ENCODE peak calls at places on chromosomes 1 and 21, in five cellular contexts. One of them, this sample, is unnamed.

GRCh38 chr1:25657786-25658760 is 41.5 kb downstream of the MAN1C1 start:
- DNase-seq in AG04450: no peak
- DNase-seq in stimulated activated naive CD8-positive, alpha-beta T cell treated with anti-CD3 and anti-CD28 coated beads, Interleukin-15, Interleukin-2, amounts not matched to agents 100 U/mL and 50 U/mL, for 24 hours: no peak
- DNase-seq in omental fat pad: no peak
- DNase-seq in stimulated activated CD8-positive, alpha-beta memory T cell treated with anti-CD3 and anti-CD28 coated beads, Interleukin-4, amount 100 ng/mL, for 1 hour: no peak
- DNase-seq in this sample: no peak

GRCh38 chr1:95086949-95087533 is 14.3 kb upstream of the ALG14 start:
- DNase-seq in AG04450: peak
- DNase-seq in stimulated activated naive CD8-positive, alpha-beta T cell treated with anti-CD3 and anti-CD28 coated beads, Interleukin-15, Interleukin-2, amounts not matched to agents 100 U/mL and 50 U/mL, for 24 hours: no peak
- DNase-seq in omental fat pad: no peak
- DNase-seq in stimulated activated CD8-positive, alpha-beta memory T cell treated with anti-CD3 and anti-CD28 coated beads, Interleukin-4, amount 100 ng/mL, for 1 hour: no peak
- DNase-seq in this sample: no peak

GRCh38 chr1:76782777-76783176 is 84.5 kb upstream of the ST6GALNAC5 start:
- DNase-seq in AG04450: no peak
- DNase-seq in stimulated activated naive CD8-positive, alpha-beta T cell treated with anti-CD3 and anti-CD28 coated beads, Interleukin-15, Interleukin-2, amounts not matched to agents 100 U/mL and 50 U/mL, for 24 hours: no peak
- DNase-seq in omental fat pad: no peak
- DNase-seq in stimulated activated CD8-positive, alpha-beta memory T cell treated with anti-CD3 and anti-CD28 coated beads, Interleukin-4, amount 100 ng/mL, for 1 hour: no peak
- DNase-seq in this sample: no peak

GRCh38 chr1:168223681-168224515 is 1.9 kb upstream of the SFT2D2 start:
- DNase-seq in AG04450: no peak
- DNase-seq in stimulated activated naive CD8-positive, alpha-beta T cell treated with anti-CD3 and anti-CD28 coated beads, Interleukin-15, Interleukin-2, amounts not matched to agents 100 U/mL and 50 U/mL, for 24 hours: no peak
- DNase-seq in omental fat pad: no peak
- DNase-seq in stimulated activated CD8-positive, alpha-beta memory T cell treated with anti-CD3 and anti-CD28 coated beads, Interleukin-4, amount 100 ng/mL, for 1 hour: no peak
- DNase-seq in this sample: peak

GRCh38 chr1:198741744-198742143 is 102.9 kb downstream of the PTPRC start:
- DNase-seq in AG04450: peak
- DNase-seq in stimulated activated naive CD8-positive, alpha-beta T cell treated with anti-CD3 and anti-CD28 coated beads, Interleukin-15, Interleukin-2, amounts not matched to agents 100 U/mL and 50 U/mL, for 24 hours: no peak
- DNase-seq in omental fat pad: no peak
- DNase-seq in stimulated activated CD8-positive, alpha-beta memory T cell treated with anti-CD3 and anti-CD28 coated beads, Interleukin-4, amount 100 ng/mL, for 1 hour: no peak
- DNase-seq in this sample: no peak

GRCh38 chr1:1626207-1627141 is 5.5 kb upstream of the MMP23B start:
- DNase-seq in AG04450: no peak
- DNase-seq in stimulated activated naive CD8-positive, alpha-beta T cell treated with anti-CD3 and anti-CD28 coated beads, Interleukin-15, Interleukin-2, amounts not matched to agents 100 U/mL and 50 U/mL, for 24 hours: no peak
- DNase-seq in omental fat pad: no peak
- DNase-seq in stimulated activated CD8-positive, alpha-beta memory T cell treated with anti-CD3 and anti-CD28 coated beads, Interleukin-4, amount 100 ng/mL, for 1 hour: no peak
- DNase-seq in this sample: no peak

GRCh38 chr1:167629681-167630567 is at the start of gene RCSD1:
- DNase-seq in AG04450: no peak
- DNase-seq in stimulated activated naive CD8-positive, alpha-beta T cell treated with anti-CD3 and anti-CD28 coated beads, Interleukin-15, Interleukin-2, amounts not matched to agents 100 U/mL and 50 U/mL, for 24 hours: peak
- DNase-seq in omental fat pad: no peak
- DNase-seq in stimulated activated CD8-positive, alpha-beta memory T cell treated with anti-CD3 and anti-CD28 coated beads, Interleukin-4, amount 100 ng/mL, for 1 hour: no peak
- DNase-seq in this sample: no peak

GRCh38 chr1:201267481-201268229 is 15.7 kb upstream of the PKP1 start:
- DNase-seq in AG04450: no peak
- DNase-seq in stimulated activated naive CD8-positive, alpha-beta T cell treated with anti-CD3 and anti-CD28 coated beads, Interleukin-15, Interleukin-2, amounts not matched to agents 100 U/mL and 50 U/mL, for 24 hours: no peak
- DNase-seq in omental fat pad: no peak
- DNase-seq in stimulated activated CD8-positive, alpha-beta memory T cell treated with anti-CD3 and anti-CD28 coated beads, Interleukin-4, amount 100 ng/mL, for 1 hour: no peak
- DNase-seq in this sample: no peak

GRCh38 chr21:35849131-35849530 is 211.2 kb downstream of the SETD4 start:
- DNase-seq in AG04450: no peak
- DNase-seq in stimulated activated naive CD8-positive, alpha-beta T cell treated with anti-CD3 and anti-CD28 coated beads, Interleukin-15, Interleukin-2, amounts not matched to agents 100 U/mL and 50 U/mL, for 24 hours: no peak
- DNase-seq in omental fat pad: no peak
- DNase-seq in stimulated activated CD8-positive, alpha-beta memory T cell treated with anti-CD3 and anti-CD28 coated beads, Interleukin-4, amount 100 ng/mL, for 1 hour: no peak
- DNase-seq in this sample: no peak

GRCh38 chr1:47919113-47919833 is 77.9 kb downstream of the TRABD2B start:
- DNase-seq in AG04450: no peak
- DNase-seq in stimulated activated naive CD8-positive, alpha-beta T cell treated with anti-CD3 and anti-CD28 coated beads, Interleukin-15, Interleukin-2, amounts not matched to agents 100 U/mL and 50 U/mL, for 24 hours: no peak
- DNase-seq in omental fat pad: no peak
- DNase-seq in stimulated activated CD8-positive, alpha-beta memory T cell treated with anti-CD3 and anti-CD28 coated beads, Interleukin-4, amount 100 ng/mL, for 1 hour: no peak
- DNase-seq in this sample: no peak

GRCh38 chr1:149884433-149885363 is 14.7 kb upstream of the BOLA1 start:
- DNase-seq in AG04450: no peak
- DNase-seq in stimulated activated naive CD8-positive, alpha-beta T cell treated with anti-CD3 and anti-CD28 coated beads, Interleukin-15, Interleukin-2, amounts not matched to agents 100 U/mL and 50 U/mL, for 24 hours: no peak
- DNase-seq in omental fat pad: no peak
- DNase-seq in stimulated activated CD8-positive, alpha-beta memory T cell treated with anti-CD3 and anti-CD28 coated beads, Interleukin-4, amount 100 ng/mL, for 1 hour: no peak
- DNase-seq in this sample: peak

GRCh38 chr1:25040122-25040685 is 110.1 kb upstream of the RUNX3 start:
- DNase-seq in AG04450: no peak
- DNase-seq in stimulated activated naive CD8-positive, alpha-beta T cell treated with anti-CD3 and anti-CD28 coated beads, Interleukin-15, Interleukin-2, amounts not matched to agents 100 U/mL and 50 U/mL, for 24 hours: no peak
- DNase-seq in omental fat pad: no peak
- DNase-seq in stimulated activated CD8-positive, alpha-beta memory T cell treated with anti-CD3 and anti-CD28 coated beads, Interleukin-4, amount 100 ng/mL, for 1 hour: no peak
- DNase-seq in this sample: no peak

This sample was measured in OCI-M1.